ENCODE peak calls at places on chromosomes 4 and X, in nine cellular contexts. W, L, I, C, S, F, J, R and Q are unnamed samples.

GRCh38 chrX:93422693-93423092 is 250.7 kb downstream of the NAP1L3 start:
- DNase-seq in S (no peak), L (no peak), J (no peak), F (no peak), R (no peak), C (peak; percentile 12), I (no peak), W (no peak), Q (no peak)

GRCh38 chrX:925652-926061 is 286.8 kb downstream of the CRLF2 start:
- DNase-seq in W (no peak), R (no peak), C (no peak), F (no peak), L (peak; percentile 42), I (no peak), S (no peak), J (no peak), Q (peak; percentile 53)

GRCh38 chr4:152894673-152895072 is 41.5 kb upstream of the FHDC1 start:
- DNase-seq in S (no peak), L (no peak), C (no peak), R (no peak), I (no peak), J (no peak), W (no peak), F (no peak), Q (no peak)

GRCh38 chr4:118353452-118353851 is 649 bp upstream of the PRSS12 start:
- DNase-seq in J (no peak), L (no peak), I (no peak), W (no peak), C (no peak), F (no peak), R (no peak), S (no peak), Q (no peak)

GRCh38 chr4:83582289-83582756 is 46.4 kb downstream of the GPAT3 start:
- DNase-seq in L (no peak), C (no peak), F (no peak), S (peak; percentile 83), I (no peak), W (no peak), R (peak; percentile 68), J (peak; percentile 27), Q (no peak)

GRCh38 chrX:23742174-23742692 is 843 bp downstream of the ACOT9 start:
- DNase-seq in L (peak; percentile 64), F (peak; percentile 40), J (peak; percentile 7), C (peak; percentile 10), S (peak; percentile 31), W (peak; percentile 50), I (no peak), R (peak; percentile 80), Q (no peak)

GRCh38 chrX:151004085-151004484 is 20.9 kb downstream of the HMGB3 start:
- DNase-seq in R (no peak), C (no peak), J (no peak), F (no peak), W (no peak), L (no peak), I (no peak), S (no peak), Q (no peak)

GRCh38 chr4:41319553-41319952 is 62.8 kb downstream of the UCHL1 start:
- DNase-seq in F (no peak), R (no peak), C (no peak), L (no peak), I (no peak), S (no peak), W (no peak), J (no peak), Q (no peak)

GRCh38 chr4:111639876-111640275 is 505.4 kb upstream of the FAM241A start:
- DNase-seq in F (no peak), S (no peak), C (no peak), J (no peak), W (no peak), L (no peak), I (no peak), R (no peak), Q (no peak)

GRCh38 chrX:46168254-46168653 is 377.0 kb downstream of the ZNF674 start:
- DNase-seq in I (no peak), F (no peak), L (no peak), C (no peak), S (no peak), R (no peak), J (no peak), W (no peak), Q (no peak)

GRCh38 chr4:8495803-8496202 is 55.2 kb downstream of the TRMT44 start:
- DNase-seq in S (no peak), L (no peak), I (no peak), J (no peak), W (no peak), R (no peak), C (peak; percentile 54), F (no peak), Q (no peak)

GRCh38 chr4:6460876-6461275 is 11.5 kb downstream of the PPP2R2C start:
- DNase-seq in I (no peak), S (no peak), R (peak; percentile 37), F (no peak), W (no peak), J (no peak), L (peak; percentile 36), C (no peak), Q (no peak)

GRCh38 chr4:75633846-75634245 is 3.5 kb upstream of the CDKL2 start:
- DNase-seq in S (no peak), J (no peak), C (no peak), I (no peak), L (no peak), R (no peak), F (no peak), W (no peak), Q (no peak)

DNA sequence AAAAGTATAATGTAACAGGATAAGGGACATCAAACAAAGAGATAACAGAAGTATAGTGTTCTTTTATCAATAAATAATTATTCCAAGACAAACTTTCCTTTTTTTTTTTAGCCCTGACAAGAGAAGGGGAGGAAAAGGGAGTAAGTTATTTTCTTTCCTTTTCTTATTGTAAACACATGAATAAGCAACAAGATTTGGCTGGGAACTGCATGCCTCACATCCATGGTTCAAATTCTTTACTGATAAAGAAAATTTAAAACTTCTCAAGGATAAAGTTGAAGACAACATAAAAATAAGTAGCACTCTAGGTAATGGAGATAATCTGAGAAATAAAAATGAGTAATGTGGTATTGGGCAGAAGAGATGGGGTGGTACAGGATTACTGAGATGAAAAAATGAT is 71.6 kb downstream of the NEK1 start:
- DNase-seq in I (no peak), F (no peak), C (no peak), W (no peak), R (no peak), J (no peak), L (no peak), S (no peak), Q (no peak)
- TF ChIP-seq EP300 in I (no peak), F (no peak), C (no peak), W (no peak), R (no peak), J (no peak), L (no peak), S (no peak), Q (no peak)

GRCh38 chr4:3486556-3487270 is 23.6 kb downstream of the DOK7 start:
- DNase-seq in L (no peak), R (no peak), J (no peak), W (no peak), S (no peak), I (no peak), C (no peak), F (no peak), Q (no peak)

GRCh38 chr4:3485882-3486555 is 22.9 kb downstream of the DOK7 start:
- DNase-seq in R (no peak), I (no peak), S (no peak), W (no peak), L (no peak), F (no peak), C (no peak), J (no peak), Q (no peak)

GRCh38 chr4:3483471-3483921 is 20.4 kb downstream of the DOK7 start:
- DNase-seq in C (no peak), S (no peak), R (no peak), J (no peak), I (no peak), F (no peak), W (no peak), L (no peak), Q (no peak)

GRCh38 chr4:3484057-3484973 is 21.2 kb downstream of the DOK7 start:
- DNase-seq in L (no peak), W (no peak), I (no peak), S (peak; percentile 44), F (no peak), J (no peak), R (no peak), C (no peak), Q (no peak)

DNA sequence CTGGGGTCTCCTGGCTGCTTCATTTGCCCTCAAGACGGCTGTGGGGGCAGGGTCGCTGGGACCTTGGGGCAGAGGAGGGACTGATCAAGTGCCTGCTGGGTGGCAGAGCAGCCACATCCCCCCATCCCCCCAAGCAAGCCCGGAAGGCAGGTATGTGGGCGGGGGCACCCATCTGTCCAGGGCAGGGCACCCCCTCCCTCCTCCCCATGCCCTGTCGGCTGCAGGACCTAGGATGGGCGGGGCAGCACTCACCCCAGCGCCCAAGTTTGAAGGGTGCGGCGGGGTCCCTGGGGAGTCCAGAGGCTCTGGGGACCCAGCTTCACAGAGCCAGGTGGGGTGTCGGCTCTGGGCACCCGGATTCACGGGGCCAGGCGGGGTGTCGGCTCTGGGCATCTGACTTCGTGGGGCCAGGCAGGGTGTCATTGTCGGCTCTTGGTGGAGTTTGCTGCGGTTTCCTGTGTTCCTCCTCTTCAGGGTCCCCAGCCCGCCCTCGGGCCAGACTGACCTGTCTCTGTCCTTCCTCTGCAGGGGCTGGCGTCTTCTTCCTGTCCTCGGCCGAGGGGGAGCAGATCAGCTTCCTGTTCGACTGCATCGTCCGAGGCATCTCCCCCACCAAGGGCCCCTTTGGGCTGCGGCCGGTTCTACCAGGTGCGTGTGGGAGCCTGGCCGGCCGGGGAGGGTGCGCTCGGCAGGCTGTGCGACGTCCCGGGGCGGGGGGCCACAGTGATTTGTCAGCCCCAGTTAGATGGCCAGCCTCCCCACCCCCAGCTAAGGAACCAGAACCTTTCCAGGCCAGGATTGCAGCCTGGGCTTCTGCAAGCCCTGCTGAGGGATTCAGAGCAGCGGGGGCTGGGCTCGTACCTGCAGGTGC is 22.1 kb downstream of the DOK7 start:
- DNase-seq in J (no peak), C (no peak), S (peak; percentile 35), F (no peak), I (no peak), W (no peak), R (no peak), L (no peak), Q (no peak)
- H3K36me3 ChIP-seq in J (no peaks in the 10 kb centered on the region), C (no peaks in the 10 kb centered on the region), S (no peaks in the 10 kb centered on the region), F (no peaks in the 10 kb centered on the region), I (no peaks in the 10 kb centered on the region), W (no peaks in the 10 kb centered on the region), R (no peaks in the 10 kb centered on the region), L (no peaks in the 10 kb centered on the region), Q (no peaks in the 10 kb centered on the region)

GRCh38 chr4:47669946-47670345 is 167.9 kb downstream of the CORIN start:
- DNase-seq in S (no peak), C (no peak), F (no peak), W (no peak), L (no peak), J (no peak), I (no peak), R (no peak), Q (no peak)
- TF ChIP-seq EP300 in S (no peak), C (no peak), F (no peak), W (no peak), L (no peak), J (no peak), I (no peak), R (no peak), Q (no peak)

DNA sequence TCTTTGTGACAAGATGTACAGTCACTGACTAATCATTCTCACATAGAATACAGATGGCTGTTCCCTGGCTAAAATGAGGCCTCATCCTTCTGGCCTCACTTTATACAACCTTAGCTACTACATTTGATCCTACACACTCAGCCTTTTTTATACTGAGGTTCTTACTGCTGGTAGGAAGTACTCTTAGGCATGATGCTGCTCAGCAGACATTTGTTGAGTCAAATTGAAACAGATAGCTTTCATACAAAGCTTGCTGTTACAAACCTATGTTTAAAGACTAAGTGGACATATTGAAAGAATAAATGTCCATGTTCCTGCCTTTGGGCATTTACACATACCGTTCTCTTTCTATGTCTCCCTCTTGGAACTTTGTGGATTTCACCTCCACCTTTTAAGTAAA is 154.9 kb downstream of the NPFFR2 start:
- DNase-seq in S (no peak), C (no peak), I (no peak), J (no peak), R (no peak), F (no peak), W (no peak), L (no peak), Q (no peak)
- H3K36me3 ChIP-seq in S (no peaks in the 10 kb centered on the region), C (no peaks in the 10 kb centered on the region), I (no peaks in the 10 kb centered on the region), J (no peaks in the 10 kb centered on the region), R (no peaks in the 10 kb centered on the region), F (no peaks in the 10 kb centered on the region), W (no peaks in the 10 kb centered on the region), L (no peaks in the 10 kb centered on the region), Q (no peaks in the 10 kb centered on the region)